ENCODE peak calls at places on chromosome 9, in seven cellular contexts. One of them, this sample, is unnamed. For H3K4me1, the result is how much of the 10 kb centered on the place peaks cover.

GRCh38 chr9:133057006-133057405 is 4.8 kb upstream of the CEL start:
- DNase-seq in colonic mucosa: no peak
- DNase-seq in A673: no peak
- DNase-seq in naive thymus-derived CD4-positive, alpha-beta T cell: no peak
- DNase-seq in neural progenitor cell: no peak
- DNase-seq in left ventricle myocardium inferior: no peak
- DNase-seq in small intestine: peak
- DNase-seq in this sample: no peak

GRCh38 chr9:87334366-87334765 is 163.3 kb upstream of the DAPK1 start:
- DNase-seq in neural progenitor cell: no peak
- DNase-seq in small intestine: peak
- DNase-seq in left ventricle myocardium inferior: no peak
- DNase-seq in colonic mucosa: no peak
- DNase-seq in A673: no peak
- DNase-seq in naive thymus-derived CD4-positive, alpha-beta T cell: no peak
- DNase-seq in this sample: no peak

GRCh38 chr9:27539479-27540441 is 10.1 kb upstream of the MOB3B start:
- DNase-seq in naive thymus-derived CD4-positive, alpha-beta T cell: no peak
- DNase-seq in colonic mucosa: no peak
- DNase-seq in small intestine: no peak
- DNase-seq in left ventricle myocardium inferior: no peak
- DNase-seq in neural progenitor cell: no peak
- DNase-seq in A673: no peak
- DNase-seq in this sample: no peak

GRCh38 chr9:69370430-69370829 is 45.4 kb downstream of the ENTREP1 start:
- DNase-seq in left ventricle myocardium inferior: no peak
- DNase-seq in colonic mucosa: no peak
- DNase-seq in A673: no peak
- DNase-seq in small intestine: no peak
- DNase-seq in neural progenitor cell: no peak
- DNase-seq in naive thymus-derived CD4-positive, alpha-beta T cell: no peak
- DNase-seq in this sample: no peak

GRCh38 chr9:14515564-14516198 is 177.6 kb downstream of the ZDHHC21 start:
- DNase-seq in small intestine: no peak
- DNase-seq in A673: no peak
- DNase-seq in left ventricle myocardium inferior: no peak
- DNase-seq in colonic mucosa: no peak
- DNase-seq in naive thymus-derived CD4-positive, alpha-beta T cell: no peak
- DNase-seq in neural progenitor cell: peak
- DNase-seq in this sample: no peak

GRCh38 chr9:90107021-90107771 is 502.4 kb downstream of the GADD45G start:
- DNase-seq in naive thymus-derived CD4-positive, alpha-beta T cell: no peak
- DNase-seq in left ventricle myocardium inferior: peak
- DNase-seq in colonic mucosa: peak
- DNase-seq in neural progenitor cell: no peak
- DNase-seq in A673: no peak
- DNase-seq in small intestine: peak
- DNase-seq in this sample: no peak

GRCh38 chr9:82606761-82607382 is 456.1 kb downstream of the RASEF start:
- DNase-seq in naive thymus-derived CD4-positive, alpha-beta T cell: no peak
- DNase-seq in A673: peak
- DNase-seq in neural progenitor cell: peak
- DNase-seq in colonic mucosa: peak
- DNase-seq in small intestine: peak
- DNase-seq in left ventricle myocardium inferior: no peak
- DNase-seq in this sample: no peak

GRCh38 chr9:137785704-137786161 is 91.8 kb upstream of the CACNA1B start:
- DNase-seq in colonic mucosa: no peak
- DNase-seq in left ventricle myocardium inferior: no peak
- DNase-seq in naive thymus-derived CD4-positive, alpha-beta T cell: no peak
- DNase-seq in neural progenitor cell: peak
- DNase-seq in small intestine: no peak
- DNase-seq in A673: no peak
- DNase-seq in this sample: no peak

GRCh38 chr9:109329274-109330258 is 8.7 kb upstream of the EPB41L4B start:
- DNase-seq in small intestine: peak
- DNase-seq in A673: no peak
- DNase-seq in left ventricle myocardium inferior: peak
- DNase-seq in naive thymus-derived CD4-positive, alpha-beta T cell: no peak
- DNase-seq in neural progenitor cell: no peak
- DNase-seq in colonic mucosa: peak
- DNase-seq in this sample: peak

GRCh38 chr9:79129865-79130480 is 441.8 kb upstream of the TLE4 start:
- DNase-seq in colonic mucosa: peak
- DNase-seq in naive thymus-derived CD4-positive, alpha-beta T cell: no peak
- DNase-seq in left ventricle myocardium inferior: peak
- DNase-seq in neural progenitor cell: peak
- DNase-seq in A673: peak
- DNase-seq in small intestine: peak
- DNase-seq in this sample: peak

GRCh38 chr9:21616082-21616778 is 134.1 kb upstream of the IFNE start:
- DNase-seq in A673: no peak
- DNase-seq in small intestine: peak
- DNase-seq in colonic mucosa: no peak
- DNase-seq in neural progenitor cell: no peak
- DNase-seq in left ventricle myocardium inferior: no peak
- DNase-seq in naive thymus-derived CD4-positive, alpha-beta T cell: no peak
- DNase-seq in this sample: no peak
- H3K27ac ChIP-seq in A673: no peak
- H3K27ac ChIP-seq in small intestine: no peak
- H3K27ac ChIP-seq in colonic mucosa: no peak
- H3K27ac ChIP-seq in neural progenitor cell: no peak
- H3K27ac ChIP-seq in left ventricle myocardium inferior: no peak
- H3K27ac ChIP-seq in naive thymus-derived CD4-positive, alpha-beta T cell: no peak
- H3K27ac ChIP-seq in this sample: no peak

DNA sequence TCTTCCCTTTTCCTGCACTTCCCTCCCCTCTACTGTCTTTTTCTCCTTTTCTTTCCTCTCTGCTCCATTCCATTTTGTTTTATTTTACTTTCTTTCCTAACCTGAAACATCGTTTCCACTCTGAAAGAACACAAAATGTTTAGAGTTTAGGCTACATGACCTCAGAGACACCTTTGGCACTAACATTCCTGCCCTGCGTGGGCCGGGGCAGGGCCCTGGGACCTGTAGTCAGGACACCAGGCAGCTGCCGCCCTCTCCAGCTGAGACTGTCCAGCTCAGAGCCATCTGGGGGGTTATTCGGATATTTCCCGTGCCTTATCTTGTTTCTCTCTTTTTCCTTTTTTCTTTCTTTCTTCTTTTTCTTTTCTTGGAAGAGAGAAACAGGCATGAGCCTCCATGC is 58.3 kb upstream of the ERCC6L2 start:
- DNase-seq in neural progenitor cell: no peak
- DNase-seq in naive thymus-derived CD4-positive, alpha-beta T cell: no peak
- DNase-seq in small intestine: no peak
- DNase-seq in A673: no peak
- DNase-seq in left ventricle myocardium inferior: no peak
- DNase-seq in colonic mucosa: no peak
- DNase-seq in this sample: no peak
- H3K4me1 ChIP-seq in neural progenitor cell: under half
- H3K4me1 ChIP-seq in naive thymus-derived CD4-positive, alpha-beta T cell: under half
- H3K4me1 ChIP-seq in small intestine: under half
- H3K4me1 ChIP-seq in A673: under half
- H3K4me1 ChIP-seq in left ventricle myocardium inferior: under half
- H3K4me1 ChIP-seq in colonic mucosa: under half
- H3K4me1 ChIP-seq in this sample: under half

GRCh38 chr9:135907006-135907434 is 326 bp downstream of the CAMSAP1 start:
- DNase-seq in neural progenitor cell: peak
- DNase-seq in A673: no peak
- DNase-seq in colonic mucosa: no peak
- DNase-seq in small intestine: peak
- DNase-seq in left ventricle myocardium inferior: peak
- DNase-seq in naive thymus-derived CD4-positive, alpha-beta T cell: no peak
- DNase-seq in this sample: peak

GRCh38 chr9:135907446-135908333 is at the start of gene CAMSAP1:
- DNase-seq in small intestine: peak
- DNase-seq in colonic mucosa: peak
- DNase-seq in naive thymus-derived CD4-positive, alpha-beta T cell: peak
- DNase-seq in neural progenitor cell: peak
- DNase-seq in A673: peak
- DNase-seq in left ventricle myocardium inferior: peak
- DNase-seq in this sample: peak

GRCh38 chr9:135909371-135909770 is 2.0 kb upstream of the CAMSAP1 start:
- DNase-seq in small intestine: no peak
- DNase-seq in A673: no peak
- DNase-seq in left ventricle myocardium inferior: no peak
- DNase-seq in naive thymus-derived CD4-positive, alpha-beta T cell: no peak
- DNase-seq in colonic mucosa: no peak
- DNase-seq in neural progenitor cell: no peak
- DNase-seq in this sample: no peak

GRCh38 chr9:135910197-135910596 is 2.9 kb upstream of the CAMSAP1 start:
- DNase-seq in colonic mucosa: no peak
- DNase-seq in left ventricle myocardium inferior: no peak
- DNase-seq in neural progenitor cell: no peak
- DNase-seq in small intestine: no peak
- DNase-seq in naive thymus-derived CD4-positive, alpha-beta T cell: no peak
- DNase-seq in A673: no peak
- DNase-seq in this sample: no peak

DNA sequence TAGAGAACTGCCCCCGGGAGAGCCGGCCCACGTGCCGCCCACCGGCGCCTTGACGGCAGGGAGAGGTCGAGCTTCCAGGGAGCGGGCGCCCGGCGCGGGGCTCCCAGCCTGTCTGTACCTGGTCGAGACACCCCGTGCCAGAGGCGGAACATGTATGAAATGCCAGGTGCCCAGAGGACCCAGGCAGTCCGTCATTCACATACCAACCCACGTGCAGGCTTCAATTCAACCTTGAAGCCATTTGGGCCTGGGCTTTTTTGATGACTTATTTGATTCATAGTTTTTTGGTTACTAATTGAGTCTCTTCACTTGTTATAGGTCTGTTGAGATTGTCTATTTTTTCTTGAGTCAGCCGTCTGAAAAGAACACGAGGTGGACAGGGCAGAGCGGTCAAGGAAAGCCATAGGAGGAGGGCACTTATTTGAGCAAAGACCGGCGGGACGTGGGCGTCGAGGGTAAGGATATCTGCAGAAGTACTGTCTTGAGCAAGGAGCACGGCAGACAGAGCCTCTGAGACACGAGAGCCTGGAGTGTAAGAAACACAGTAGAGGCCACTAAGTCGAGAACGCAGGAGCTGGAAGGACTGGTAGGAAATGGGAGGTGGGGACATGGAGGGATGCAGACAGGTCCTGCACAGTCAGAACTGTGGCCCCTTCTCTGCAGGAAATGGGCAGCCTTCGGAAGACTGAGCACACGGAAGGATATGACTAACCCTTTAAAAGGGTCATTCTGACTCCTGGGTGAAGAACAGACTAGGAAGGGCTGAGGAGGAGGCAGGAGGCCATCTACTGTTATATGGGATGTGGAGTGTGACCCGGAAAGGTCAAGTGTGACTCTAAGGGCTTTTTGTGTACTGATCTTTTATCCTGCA is 1.2 kb upstream of the CAMSAP1 start:
- DNase-seq in colonic mucosa: no peak
- DNase-seq in neural progenitor cell: no peak
- DNase-seq in naive thymus-derived CD4-positive, alpha-beta T cell: no peak
- DNase-seq in small intestine: no peak
- DNase-seq in A673: no peak
- DNase-seq in left ventricle myocardium inferior: no peak
- DNase-seq in this sample: peak
- H3K27ac ChIP-seq in colonic mucosa: no peak
- H3K27ac ChIP-seq in neural progenitor cell: no peak
- H3K27ac ChIP-seq in naive thymus-derived CD4-positive, alpha-beta T cell: peak
- H3K27ac ChIP-seq in small intestine: no peak
- H3K27ac ChIP-seq in A673: peak
- H3K27ac ChIP-seq in left ventricle myocardium inferior: peak
- H3K27ac ChIP-seq in this sample: peak

GRCh38 chr9:22044583-22044982 is 35.5 kb upstream of the CDKN2B start:
- DNase-seq in colonic mucosa: no peak
- DNase-seq in A673: no peak
- DNase-seq in small intestine: no peak
- DNase-seq in left ventricle myocardium inferior: no peak
- DNase-seq in naive thymus-derived CD4-positive, alpha-beta T cell: no peak
- DNase-seq in neural progenitor cell: no peak
- DNase-seq in this sample: no peak
- H3K4me1 ChIP-seq in colonic mucosa: under half
- H3K4me1 ChIP-seq in A673: under half
- H3K4me1 ChIP-seq in small intestine: under half
- H3K4me1 ChIP-seq in left ventricle myocardium inferior: under half
- H3K4me1 ChIP-seq in naive thymus-derived CD4-positive, alpha-beta T cell: under half
- H3K4me1 ChIP-seq in neural progenitor cell: under half
- H3K4me1 ChIP-seq in this sample: under half

DNA sequence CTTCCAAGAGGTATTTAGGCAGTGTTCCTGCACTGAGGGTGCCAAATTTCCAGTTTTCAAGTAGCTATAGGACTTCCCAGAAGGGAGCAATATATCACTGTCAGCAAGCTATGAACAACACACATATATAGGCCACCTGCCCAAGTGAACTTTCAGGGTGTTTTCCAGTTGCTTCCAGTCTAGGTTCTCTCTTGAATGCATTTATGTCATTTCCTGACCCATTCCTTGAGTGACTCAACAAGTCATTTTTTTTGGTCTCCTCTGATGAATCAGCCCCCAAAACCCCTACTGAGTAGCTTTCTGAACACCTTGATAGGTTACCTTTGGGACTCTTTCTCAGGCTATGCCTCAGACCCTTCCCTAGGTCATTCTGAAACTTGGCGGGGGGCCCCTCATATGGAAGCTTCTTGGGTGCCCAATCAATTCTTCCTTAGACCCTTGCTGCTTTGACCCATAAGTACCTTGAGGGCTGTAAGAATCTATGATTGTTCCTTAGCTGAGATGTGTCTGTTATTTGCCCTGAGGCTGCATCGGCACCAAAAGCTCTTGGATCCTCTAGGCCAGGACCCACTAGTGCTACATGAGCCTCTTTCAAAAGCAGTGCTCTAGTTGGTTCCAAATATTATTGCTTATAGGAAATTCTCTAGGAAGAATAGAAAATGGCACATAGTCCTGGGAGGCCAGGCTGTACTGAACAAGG is 12.4 kb downstream of the DNAJB5 start:
- DNase-seq in colonic mucosa: no peak
- DNase-seq in A673: no peak
- DNase-seq in left ventricle myocardium inferior: no peak
- DNase-seq in small intestine: no peak
- DNase-seq in neural progenitor cell: no peak
- DNase-seq in naive thymus-derived CD4-positive, alpha-beta T cell: no peak
- DNase-seq in this sample: no peak
- H3K27ac ChIP-seq in colonic mucosa: no peak
- H3K27ac ChIP-seq in A673: no peak
- H3K27ac ChIP-seq in left ventricle myocardium inferior: no peak
- H3K27ac ChIP-seq in small intestine: no peak
- H3K27ac ChIP-seq in neural progenitor cell: no peak
- H3K27ac ChIP-seq in naive thymus-derived CD4-positive, alpha-beta T cell: no peak
- H3K27ac ChIP-seq in this sample: no peak

GRCh38 chr9:114394523-114395193 is 6.9 kb upstream of the AKNA start:
- DNase-seq in left ventricle myocardium inferior: no peak
- DNase-seq in A673: no peak
- DNase-seq in colonic mucosa: no peak
- DNase-seq in neural progenitor cell: no peak
- DNase-seq in small intestine: no peak
- DNase-seq in naive thymus-derived CD4-positive, alpha-beta T cell: no peak
- DNase-seq in this sample: no peak
- H3K4me1 ChIP-seq in left ventricle myocardium inferior: under half
- H3K4me1 ChIP-seq in A673: under half
- H3K4me1 ChIP-seq in colonic mucosa: under half
- H3K4me1 ChIP-seq in neural progenitor cell: under half
- H3K4me1 ChIP-seq in small intestine: under half
- H3K4me1 ChIP-seq in naive thymus-derived CD4-positive, alpha-beta T cell: half or more
- H3K4me1 ChIP-seq in this sample: half or more